ENCODE peak calls at places on chromosomes 1 and 21, in seven cellular contexts. F, N, L, Q, P, B and M are unnamed samples.

GRCh38 chr1:6220236-6220635 is 14.3 kb downstream of the RNF207 start:
- DNase-seq in F (peak; percentile 49), N (no peak), L (no peak), Q (no peak), P (no peak), B (peak; percentile 94), M (no peak)

GRCh38 chr1:53621144-53621543 is 117.8 kb downstream of the GLIS1 start:
- DNase-seq in F (no peak), N (no peak), L (no peak), Q (peak; percentile 15), P (no peak), B (no peak), M (no peak)

GRCh38 chr21:41247561-41247968 is 69.0 kb upstream of the FAM3B start:
- DNase-seq in F (peak; percentile 76), N (no peak), L (peak; percentile 29), Q (no peak), P (no peak), B (no peak), M (no peak)

GRCh38 chr1:62131093-62131725 is 63.4 kb upstream of the L1TD1 start:
- DNase-seq in F (peak; percentile 61), N (peak; percentile 65), L (peak; percentile 63), Q (peak; percentile 76), P (peak; percentile 46), B (peak; percentile 76), M (peak; percentile 88)

GRCh38 chr1:236108027-236108648 is 34.2 kb upstream of the GPR137B start:
- DNase-seq in F (no peak), N (no peak), L (no peak), Q (no peak), P (no peak), B (no peak), M (no peak)

GRCh38 chr1:41918450-41919043 is at the start of gene HIVEP3:
- DNase-seq in F (no peak), N (peak; percentile 63), L (peak; percentile 43), Q (no peak), P (peak; percentile 51), B (peak; percentile 33), M (peak; percentile 68)

GRCh38 chr1:229138066-229138465 is 132.8 kb upstream of the RAB4A start:
- DNase-seq in F (peak; percentile 10), N (peak; percentile 19), L (no peak), Q (no peak), P (no peak), B (no peak), M (no peak)

GRCh38 chr1:116997011-116997410 is 4.5 kb upstream of the CD101 start:
- DNase-seq in F (no peak), N (no peak), L (no peak), Q (no peak), P (no peak), B (peak; percentile 47), M (no peak)

GRCh38 chr1:115215703-115216521 is 122.1 kb downstream of the NGF start:
- DNase-seq in F (peak; percentile 36), N (no peak), L (no peak), Q (no peak), P (no peak), B (no peak), M (no peak)

GRCh38 chr1:24216254-24216653 is 29.2 kb upstream of the IFNLR1 start:
- DNase-seq in F (no peak), N (no peak), L (no peak), Q (no peak), P (no peak), B (no peak), M (no peak)

GRCh38 chr1:77834771-77835334 is 53.6 kb upstream of the NEXN start:
- DNase-seq in F (peak; percentile 72), N (peak; percentile 46), L (no peak), Q (no peak), P (no peak), B (peak; percentile 15), M (no peak)

GRCh38 chr1:204461331-204462228 is 33.0 kb downstream of the PIK3C2B start:
- DNase-seq in F (no peak), N (no peak), L (no peak), Q (no peak), P (no peak), B (no peak), M (no peak)

GRCh38 chr1:21607549-21608529 is 61.3 kb downstream of the RAP1GAP start:
- DNase-seq in F (peak; percentile 58), N (peak; percentile 78), L (peak; percentile 100), Q (peak; percentile 100), P (peak; percentile 95), B (peak; percentile 97), M (peak; percentile 100)

GRCh38 chr1:5850503-5850902 is 141.7 kb downstream of the NPHP4 start:
- DNase-seq in F (peak; percentile 4), N (no peak), L (no peak), Q (no peak), P (no peak), B (no peak), M (no peak)

GRCh38 chr21:21101911-21102310 is 103.7 kb downstream of the NCAM2 start:
- DNase-seq in F (peak; percentile 85), N (peak; percentile 54), L (no peak), Q (peak; percentile 46), P (peak; percentile 36), B (peak; percentile 69), M (peak; percentile 79)

GRCh38 chr1:226117330-226117729 is 54.8 kb downstream of the H3-3A start:
- DNase-seq in F (no peak), N (no peak), L (no peak), Q (no peak), P (no peak), B (no peak), M (no peak)

GRCh38 chr1:53470155-53470554 is 11.0 kb downstream of the DMRTB1 start:
- DNase-seq in F (peak; percentile 58), N (peak; percentile 81), L (peak; percentile 99), Q (peak; percentile 98), P (peak; percentile 87), B (peak; percentile 70), M (peak; percentile 97)

GRCh38 chr1:91020486-91020885 is 1.3 kb downstream of the ZNF644 start:
- DNase-seq in F (peak; percentile 19), N (peak; percentile 20), L (no peak), Q (no peak), P (no peak), B (no peak), M (no peak)

GRCh38 chr1:147600119-147601111 is 59.1 kb downstream of the BCL9 start:
- DNase-seq in F (peak; percentile 70), N (peak; percentile 84), L (no peak), Q (no peak), P (no peak), B (peak; percentile 53), M (peak; percentile 70)

DNA sequence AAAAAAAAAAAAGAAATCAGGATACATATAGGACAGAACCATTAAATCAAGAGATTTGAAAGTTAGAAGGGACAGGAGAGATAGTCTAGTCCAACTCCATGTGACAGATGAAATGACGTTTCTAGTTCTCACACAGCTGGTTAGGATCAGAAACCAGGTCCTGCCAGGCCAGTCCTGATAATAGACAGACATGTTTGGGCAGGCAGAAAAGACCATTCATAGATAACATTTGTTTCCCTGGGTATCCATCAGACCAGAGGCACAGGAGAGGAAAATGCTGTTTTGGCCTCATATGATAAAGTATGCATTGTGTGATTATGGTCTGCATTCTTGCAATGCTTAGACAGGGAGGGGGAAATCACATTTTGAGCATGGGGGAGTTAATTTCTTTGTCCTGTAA is 29.3 kb downstream of the ZBTB8B start:
- DNase-seq in F (no peak), N (peak; percentile 33), L (no peak), Q (no peak), P (no peak), B (peak; percentile 92), M (no peak)
- H3K23ac ChIP-seq in F (no peak overlapping the region), N (no peak overlapping the region), L (no peak overlapping the region), Q (no peak overlapping the region), P (no peak overlapping the region), B (no peak overlapping the region), M (no peak overlapping the region)

DNA sequence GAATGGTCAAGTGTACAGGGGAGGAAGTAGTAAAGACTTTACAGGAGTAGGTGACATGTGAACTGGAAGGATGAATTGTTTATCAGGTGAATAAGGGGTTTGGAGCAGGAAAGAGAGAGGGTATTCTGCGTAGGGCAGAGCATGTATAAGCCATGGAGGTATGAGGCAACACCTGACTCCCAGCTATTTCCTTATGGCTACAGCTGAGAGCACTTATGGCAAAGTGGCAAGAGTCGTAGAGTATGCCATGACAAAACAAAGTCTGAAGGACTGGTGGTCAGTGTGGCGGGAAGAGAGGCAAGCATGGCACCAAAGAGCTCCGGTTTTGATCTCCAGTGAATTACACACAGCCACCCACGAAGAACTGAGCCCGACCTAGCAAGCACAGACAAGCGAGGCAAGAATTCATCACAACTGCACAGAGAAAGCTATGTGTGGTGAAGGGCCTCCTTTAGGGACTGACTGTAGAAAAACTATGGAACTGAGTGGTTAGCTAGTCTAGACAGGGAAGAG is 9.0 kb upstream of the ELOVL1 start:
- DNase-seq in F (no peak), N (no peak), L (no peak), Q (no peak), P (no peak), B (no peak), M (no peak)
- H3K23ac ChIP-seq in F (no peak overlapping the region), N (no peak overlapping the region), L (no peak overlapping the region), Q (no peak overlapping the region), P (no peak overlapping the region), B (no peak overlapping the region), M (no peak overlapping the region)

DNA sequence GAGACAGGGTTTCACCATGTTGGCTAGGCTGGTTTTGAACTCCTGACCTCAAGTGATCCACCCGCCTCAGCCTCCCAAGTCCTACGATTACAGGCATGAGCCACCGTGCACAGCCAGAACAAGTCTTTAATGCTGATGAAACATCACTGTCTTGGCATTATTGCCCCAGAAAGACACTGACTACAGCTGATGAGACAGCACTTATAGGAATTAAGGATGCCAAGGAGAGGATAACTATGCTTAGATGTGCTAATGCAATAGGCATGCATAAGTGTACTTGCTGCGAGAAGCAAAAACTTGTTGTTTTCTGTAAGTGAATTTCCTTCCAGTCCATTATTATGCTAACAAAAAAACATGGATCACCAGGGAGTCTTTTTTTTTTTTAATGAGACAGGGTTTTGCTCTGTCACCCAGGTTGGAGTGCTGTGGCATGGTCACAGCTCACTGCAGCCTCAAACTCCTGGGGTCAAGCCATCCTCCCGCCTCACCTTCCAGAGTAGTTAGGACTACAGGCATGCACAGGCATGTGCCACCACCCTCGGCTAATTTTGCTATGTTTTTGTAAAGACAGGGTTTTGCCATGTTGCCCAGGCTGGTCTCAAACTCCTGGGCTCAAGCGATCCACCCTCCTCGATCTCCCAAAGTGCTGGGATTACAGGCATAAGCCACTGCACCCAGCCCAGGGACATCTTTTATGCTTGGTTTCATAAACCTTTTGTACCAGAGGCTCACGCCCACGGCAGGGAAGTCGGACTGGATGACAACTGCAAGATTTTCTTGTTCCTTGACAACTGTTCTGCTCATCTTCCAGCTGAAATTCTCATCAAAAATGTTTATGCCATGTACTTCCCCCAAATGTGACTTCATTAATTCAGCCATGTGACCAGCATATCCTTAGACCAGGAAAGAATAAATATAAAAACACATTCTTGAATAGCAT is 23.1 kb downstream of the RHEX start:
- DNase-seq in F (peak; percentile 43), N (peak; percentile 26), L (no peak), Q (no peak), P (no peak), B (no peak), M (peak; percentile 40)
- H3K23ac ChIP-seq in F (no peak overlapping the region), N (no peak overlapping the region), L (no peak overlapping the region), Q (no peak overlapping the region), P (no peak overlapping the region), B (no peak overlapping the region), M (no peak overlapping the region)

DNA sequence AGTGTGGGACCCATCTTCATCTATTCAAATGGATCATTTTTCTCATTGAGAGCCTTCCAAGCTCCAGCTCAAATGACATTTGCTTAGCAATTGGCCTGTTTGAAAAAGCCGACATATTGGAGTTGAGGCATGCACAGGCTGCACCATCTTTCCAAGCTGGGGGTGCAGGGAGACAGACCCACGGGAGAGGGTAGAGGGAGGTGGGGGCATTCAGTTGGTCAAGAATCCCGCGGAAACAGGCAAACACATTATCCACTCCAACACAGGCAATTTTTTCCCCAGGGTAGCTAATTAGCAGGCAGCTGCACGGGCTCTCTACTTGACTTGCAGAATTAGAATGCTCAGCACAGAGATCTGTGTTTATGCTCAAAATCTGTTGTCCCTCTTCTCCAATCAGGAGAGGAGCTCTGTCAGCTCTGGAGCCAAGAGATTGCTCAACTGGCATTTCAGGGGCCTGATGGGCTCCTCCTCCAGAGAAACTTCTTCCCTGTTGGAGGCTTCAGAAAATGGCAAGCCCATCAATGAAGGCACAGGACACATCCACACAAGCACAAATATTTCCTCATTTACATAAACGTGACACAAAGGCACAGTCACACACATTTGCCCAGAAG is 267.8 kb downstream of the FOXD2 start:
- DNase-seq in F (no peak), N (no peak), L (no peak), Q (no peak), P (no peak), B (no peak), M (no peak)
- H3K23ac ChIP-seq in F (no peak overlapping the region), N (no peak overlapping the region), L (no peak overlapping the region), Q (no peak overlapping the region), P (no peak overlapping the region), B (no peak overlapping the region), M (no peak overlapping the region)